ENCODE peak calls at places on chromosomes 2 and 18, in nine cellular contexts. Y, H, D, K, B, A, I, S and P are unnamed samples.

GRCh38 chr2:11863103-11863502 is 116.7 kb downstream of the LPIN1 start:
- DNase-seq in D (no peak), A (no peak), B (no peak), K (no peak), I (no peak), S (no peak), H (no peak), Y (no peak), P (no peak)

GRCh38 chr2:37080674-37081073 is 3.5 kb downstream of the HEATR5B start:
- DNase-seq in H (no peak), K (no peak), B (no peak), Y (no peak), D (no peak), A (no peak), S (no peak), I (no peak), P (no peak)

GRCh38 chr2:238439093-238439849 is 12.5 kb downstream of the ASB1 start:
- DNase-seq in Y (no peak), I (peak; percentile 95), H (no peak), D (no peak), B (peak; percentile 97), A (peak; percentile 99), S (peak; percentile 100), K (peak; percentile 71), P (no peak)

GRCh38 chr2:64052468-64053241 is 33.4 kb upstream of the VPS54 start:
- DNase-seq in I (no peak), S (peak; percentile 23), Y (no peak), B (no peak), A (peak; percentile 16), K (no peak), H (no peak), D (no peak), P (no peak)

GRCh38 chr2:227765788-227766187 is 20.1 kb downstream of the SCYGR8 start:
- DNase-seq in S (no peak), B (no peak), I (no peak), A (no peak), Y (no peak), D (no peak), H (no peak), K (no peak), P (no peak)

GRCh38 chr2:145789636-145790035 is 1269.7 kb upstream of the ZEB2 start:
- DNase-seq in K (no peak), D (no peak), A (no peak), B (no peak), H (no peak), Y (no peak), I (no peak), S (no peak), P (no peak)

GRCh38 chr18:70553245-70553960 is 264.6 kb downstream of the SOCS6 start:
- DNase-seq in Y (no peak), H (no peak), A (no peak), D (no peak), I (no peak), K (no peak), S (no peak), B (no peak), P (no peak)

GRCh38 chr2:216756435-216756834 is 61.1 kb upstream of the IGFBP5 start:
- DNase-seq in S (no peak), H (no peak), I (no peak), Y (no peak), D (no peak), A (no peak), K (no peak), B (no peak), P (no peak)

GRCh38 chr2:39304200-39304599 is 60.4 kb upstream of the CDKL4 start:
- DNase-seq in B (no peak), K (no peak), H (no peak), A (no peak), D (no peak), S (peak; percentile 1), Y (no peak), I (no peak), P (no peak)

GRCh38 chr2:27086722-27087446 is at the start of gene KHK:
- DNase-seq in Y (no peak), S (no peak), D (peak; percentile 73), I (no peak), A (peak; percentile 39), B (no peak), K (peak; percentile 67), H (no peak), P (peak; percentile 84)

GRCh38 chr2:30359644-30360167 is 87.3 kb upstream of the LCLAT1 start:
- DNase-seq in K (peak; percentile 95), D (peak; percentile 66), Y (no peak), B (no peak), I (no peak), S (no peak), A (no peak), H (no peak), P (no peak)

GRCh38 chr2:20106746-20107145 is 55.3 kb upstream of the LAPTM4A start:
- DNase-seq in S (peak; percentile 38), D (peak; percentile 67), Y (no peak), H (no peak), B (no peak), K (peak; percentile 45), I (peak; percentile 83), A (peak; percentile 69), P (no peak)

GRCh38 chr2:106956879-106957278 is 70.9 kb upstream of the ST6GAL2 start:
- DNase-seq in A (no peak), K (no peak), Y (peak; percentile 99), B (no peak), S (no peak), D (no peak), I (no peak), H (no peak), P (peak; percentile 93)

GRCh38 chr18:23916338-23916737 is 98.2 kb upstream of the TTC39C start:
- DNase-seq in I (no peak), H (no peak), K (no peak), S (no peak), B (no peak), A (no peak), Y (no peak), D (no peak), P (no peak)
- TF ChIP-seq CTCF in I (no peak), H (no peak), K (no peak), S (no peak), B (no peak), A (no peak), Y (no peak), D (no peak), P (no peak)

GRCh38 chr2:126850951-126851350 is 47.7 kb upstream of the TEX51 start:
- DNase-seq in A (no peak), S (no peak), D (no peak), K (no peak), Y (no peak), B (no peak), H (no peak), I (no peak), P (peak; percentile 77)

GRCh38 chr2:126849991-126850535 is 48.6 kb upstream of the TEX51 start:
- DNase-seq in D (no peak), S (no peak), H (no peak), B (no peak), I (no peak), Y (no peak), K (no peak), A (no peak), P (peak; percentile 57)

GRCh38 chr2:126851756-126852155 is 46.9 kb upstream of the TEX51 start:
- DNase-seq in H (no peak), Y (no peak), B (no peak), I (no peak), A (no peak), D (no peak), K (no peak), S (no peak), P (no peak)

GRCh38 chr2:126849486-126849885 is 49.2 kb upstream of the TEX51 start:
- DNase-seq in H (no peak), Y (no peak), B (no peak), D (no peak), A (no peak), K (no peak), S (no peak), I (no peak), P (peak; percentile 62)

DNA sequence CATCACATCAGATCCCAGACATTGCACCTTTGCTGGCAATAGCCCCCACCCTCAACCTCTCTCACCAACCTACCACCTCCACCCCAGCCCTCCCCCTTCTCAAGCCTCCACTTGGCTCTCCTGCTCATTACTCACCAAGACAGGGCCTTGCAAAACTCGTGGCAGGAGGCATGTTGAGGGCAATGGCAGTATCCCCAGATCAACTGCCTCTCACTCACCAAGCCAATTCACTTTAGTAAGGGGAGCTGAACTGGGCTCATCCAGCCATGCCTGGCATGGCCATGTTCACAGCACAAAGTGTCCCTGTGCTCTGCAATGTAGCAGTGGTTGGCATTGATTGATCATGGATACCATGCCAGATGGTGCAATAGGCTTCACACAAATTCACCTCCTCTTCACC is 46.3 kb upstream of the TEX51 start:
- DNase-seq in B (no peak), S (no peak), A (no peak), K (no peak), I (no peak), Y (no peak), D (no peak), H (no peak), P (peak; percentile 64)
- TF ChIP-seq CTCF in B (no peak), S (no peak), A (no peak), K (no peak), I (no peak), Y (no peak), D (no peak), H (no peak), P (no peak)

GRCh38 chr2:232508246-232508645 is 11.9 kb upstream of the PRSS56 start:
- DNase-seq in I (no peak), D (no peak), K (no peak), Y (no peak), H (no peak), S (no peak), B (no peak), A (no peak), P (no peak)
- TF ChIP-seq CTCF in I (no peak), D (no peak), K (no peak), Y (no peak), H (no peak), S (no peak), B (peak; percentile 12), A (no peak), P (no peak)

DNA sequence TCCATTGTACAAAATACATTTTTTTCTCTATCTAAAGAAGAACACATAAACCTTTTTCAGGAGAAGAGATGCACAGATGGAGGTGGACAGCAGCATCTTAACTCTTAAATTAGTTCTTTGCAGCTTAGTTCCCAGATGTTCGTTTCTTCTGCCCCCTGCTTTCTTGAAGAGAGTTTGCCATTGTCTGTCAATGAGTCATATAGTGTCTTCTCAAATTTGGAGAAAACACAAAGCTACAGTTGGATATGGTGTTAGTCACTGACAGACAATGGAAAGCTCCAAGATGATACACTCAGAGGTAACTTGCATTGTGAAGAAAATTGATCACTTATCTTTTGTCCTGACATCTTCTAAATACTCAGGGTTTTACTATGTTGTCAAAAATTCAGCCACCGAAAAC is 48.8 kb upstream of the TMEFF2 start:
- DNase-seq in Y (peak; percentile 19), B (no peak), H (no peak), A (peak; percentile 27), S (no peak), D (no peak), K (no peak), I (no peak), P (no peak)
- TF ChIP-seq CTCF in Y (no peak), B (no peak), H (no peak), A (no peak), S (no peak), D (no peak), K (no peak), I (no peak), P (no peak)

GRCh38 chr2:165450141-165450540 is 19.4 kb upstream of the CSRNP3 start:
- DNase-seq in H (no peak), K (no peak), D (no peak), A (no peak), I (no peak), Y (no peak), B (no peak), S (no peak), P (no peak)
- TF ChIP-seq CTCF in H (no peak), K (peak; percentile 15), D (no peak), A (no peak), I (no peak), Y (no peak), B (no peak), S (no peak), P (peak; percentile 7)